ENCODE peak calls at places on chromosomes 12 and 14, in four cellular contexts. E, N, G and W are unnamed samples.

GRCh38 chr14:47300801-47301200 is 374.6 kb downstream of the MDGA2 start:
- DNase-seq in E (no peak), N (no peak), G (no peak), W (no peak)

GRCh38 chr14:32307881-32308582 is 21.1 kb upstream of the AKAP6 start:
- DNase-seq in E (no peak), N (peak), G (no peak), W (peak)

GRCh38 chr14:53409974-53410373 is 256.9 kb upstream of the DDHD1 start:
- DNase-seq in E (no peak), N (no peak), G (no peak), W (no peak)

GRCh38 chr12:113462117-113462774 is 9.4 kb downstream of the LHX5 start:
- DNase-seq in E (peak), N (peak), G (peak), W (peak)

GRCh38 chr12:50261654-50262053 is 21.7 kb downstream of the LIMA1 start:
- DNase-seq in E (no peak), N (no peak), G (no peak), W (no peak)

GRCh38 chr12:69894800-69895199 is 69.8 kb downstream of the MYRFL start:
- DNase-seq in E (no peak), N (no peak), G (no peak), W (no peak)

GRCh38 chr14:44404021-44404420 is 103.1 kb downstream of the FSCB start:
- DNase-seq in E (no peak), N (no peak), G (no peak), W (no peak)

GRCh38 chr14:63938198-63939005 is 85.6 kb downstream of the SYNE2 start:
- DNase-seq in E (no peak), N (no peak), G (no peak), W (no peak)

GRCh38 chr12:13126494-13126893 is 23.0 kb upstream of the GSG1 start:
- DNase-seq in E (no peak), N (no peak), G (no peak), W (no peak)